ENCODE peak calls at places on chromosome 1, in five cellular contexts. F, C, I, Z and G are unnamed samples.
A peak's percentile ranks its signal among the peaks of the same experiment; 100 is the strongest.

GRCh38 chr1:94105957-94106529 is 14.9 kb downstream of the ABCA4 start:
- DNase-seq in I (no peak), F (no peak), Z (peak; percentile 61), C (no peak), G (no peak)

GRCh38 chr1:162663589-162664030 is 31.3 kb downstream of the DDR2 start:
- DNase-seq in F (no peak), I (no peak), Z (no peak), C (no peak), G (no peak)

GRCh38 chr1:184461321-184461720 is 74.5 kb downstream of the C1orf21 start:
- DNase-seq in Z (no peak), F (no peak), C (no peak), I (no peak), G (no peak)

GRCh38 chr1:38958967-38959366 is 17.3 kb upstream of the RHBDL2 start:
- DNase-seq in I (no peak), Z (no peak), F (no peak), C (no peak), G (no peak)

GRCh38 chr1:226643701-226644540 is 95.2 kb downstream of the ITPKB start:
- DNase-seq in I (peak; percentile 9), F (peak; percentile 49), Z (no peak), C (no peak), G (no peak)

GRCh38 chr1:34328281-34328680 is 151.6 kb downstream of the C1orf94 start:
- DNase-seq in C (no peak), Z (no peak), I (no peak), F (no peak), G (no peak)

GRCh38 chr1:147892731-147893214 is 9.8 kb upstream of the GJA8 start:
- DNase-seq in Z (peak; percentile 64), I (peak; percentile 49), C (no peak), F (peak; percentile 22), G (peak; percentile 21)

GRCh38 chr1:109546311-109547109 is 1.9 kb upstream of the GNAI3 start:
- DNase-seq in C (peak; percentile 91), I (peak; percentile 92), F (peak; percentile 92), Z (peak; percentile 79), G (peak; percentile 81)

GRCh38 chr1:99731384-99731783 is 35.1 kb downstream of the FRRS1 start:
- DNase-seq in F (no peak), Z (no peak), I (no peak), C (no peak), G (no peak)

GRCh38 chr1:63739452-63739851 is 34.4 kb upstream of the ROR1 start:
- DNase-seq in Z (no peak), C (no peak), I (no peak), F (no peak), G (no peak)

GRCh38 chr1:244705268-244706234 is 52.6 kb downstream of the DESI2 start:
- DNase-seq in Z (no peak), C (no peak), I (peak; percentile 17), F (no peak), G (no peak)

GRCh38 chr1:64915381-64916274 is 50.7 kb downstream of the JAK1 start:
- DNase-seq in I (peak; percentile 71), F (no peak), C (no peak), Z (no peak), G (no peak)

GRCh38 chr1:145545055-145545454 is 62.7 kb upstream of the GPR89A start:
- DNase-seq in F (no peak), I (no peak), Z (no peak), C (no peak), G (no peak)

GRCh38 chr1:89632213-89633102 is 462 bp upstream of the LRRC8C start:
- DNase-seq in F (peak; percentile 86), C (peak; percentile 90), I (peak; percentile 68), Z (peak; percentile 77), G (peak; percentile 92)

GRCh38 chr1:55380313-55380970 is 165.3 kb upstream of the USP24 start:
- DNase-seq in Z (no peak), F (no peak), C (peak; percentile 75), I (no peak), G (no peak)

DNA sequence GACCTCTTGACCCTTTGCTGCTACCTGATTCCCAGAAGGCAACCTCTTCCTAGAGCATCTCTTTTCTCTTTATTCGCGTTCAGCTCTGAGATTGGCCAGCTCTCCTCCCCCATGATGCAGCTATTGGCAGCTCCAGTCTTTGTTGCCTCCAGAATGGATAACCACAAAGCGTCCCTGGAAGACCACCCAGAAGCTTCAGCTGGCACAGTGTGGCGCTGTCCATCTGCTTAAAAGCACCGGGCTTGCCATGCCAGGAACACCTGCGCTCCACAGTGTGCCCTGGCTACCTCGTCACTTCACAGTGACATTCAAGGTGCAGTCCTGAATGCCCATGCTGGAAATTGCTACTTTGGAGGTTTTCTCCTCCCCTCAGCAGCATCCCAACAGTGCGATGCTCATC is 353.9 kb downstream of the LMO4 start:
- DNase-seq in I (no peak), Z (no peak), C (no peak), F (no peak), G (no peak)
- TF ChIP-seq CTCF in I (no peak), Z (no peak), C (no peak), F (no peak), G (no peak)

DNA sequence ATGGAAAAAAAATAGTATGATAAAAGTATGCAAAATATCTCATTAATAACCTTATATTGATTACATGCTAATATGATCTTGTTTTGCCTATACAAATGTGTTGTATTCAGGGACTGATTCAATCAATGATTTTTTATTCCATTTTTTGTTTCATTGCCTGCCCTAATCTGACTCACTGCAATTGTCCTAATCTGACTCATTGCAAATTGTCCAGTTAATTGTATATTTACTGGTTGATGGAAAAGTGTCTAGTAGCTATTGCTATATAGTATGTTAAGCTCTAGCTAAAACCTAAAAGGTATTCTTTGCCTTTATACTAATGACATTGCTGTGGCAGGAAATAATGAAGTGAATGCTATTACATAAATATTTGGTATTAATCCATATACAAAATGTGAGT is 728.9 kb upstream of the ZP4 start:
- DNase-seq in Z (no peak), F (no peak), C (no peak), I (no peak), G (no peak)
- H3K4me1 ChIP-seq in Z (peaks cover 4% of the 10 kb centered on the region), F (no peaks in the 10 kb centered on the region), C (no peaks in the 10 kb centered on the region), I (no peaks in the 10 kb centered on the region), G (no peaks in the 10 kb centered on the region)

DNA sequence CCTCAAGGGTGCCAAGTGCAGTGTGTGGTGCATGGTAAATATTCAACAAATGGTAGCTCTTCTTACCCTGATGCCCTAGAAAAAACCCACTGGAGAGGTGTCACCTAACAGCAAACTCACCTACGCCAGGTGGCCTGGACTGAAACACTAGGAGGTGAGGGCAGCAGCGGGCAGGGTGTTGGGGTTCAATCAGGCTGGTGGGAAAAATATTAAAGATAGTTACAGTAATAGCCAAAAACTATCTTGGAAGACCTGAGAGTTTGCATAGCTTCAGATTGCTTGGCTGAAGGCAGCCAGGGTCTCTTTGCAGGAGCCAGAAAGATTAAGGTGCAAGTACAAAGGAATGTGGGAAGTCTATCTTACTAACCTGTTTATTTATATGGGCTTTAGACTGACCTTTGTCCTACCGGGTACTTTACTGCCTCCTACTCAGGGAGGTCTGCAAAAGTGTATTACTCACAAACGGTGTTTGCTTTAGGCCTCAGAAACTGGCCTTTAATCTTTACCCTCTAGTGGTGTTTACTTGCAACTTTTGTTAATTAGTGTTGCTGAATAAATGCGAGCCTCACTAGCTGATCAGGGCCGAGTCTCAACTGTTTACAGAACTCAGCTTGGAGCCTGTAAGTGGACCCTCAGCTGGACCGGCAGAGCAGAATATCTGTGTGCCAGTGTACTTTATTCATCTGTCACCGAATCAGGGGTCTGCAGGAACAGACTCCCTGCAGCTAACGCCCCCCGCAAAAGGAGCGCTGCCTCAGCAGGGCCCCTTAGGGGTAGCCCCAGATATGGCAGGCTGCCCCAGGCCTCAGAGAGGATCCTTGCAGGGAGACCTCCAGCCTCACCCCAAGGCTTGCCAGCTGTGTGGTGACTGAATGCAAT is 63.9 kb downstream of the SYF2 start:
- DNase-seq in I (peak; percentile 28), Z (no peak), F (no peak), C (no peak), G (no peak)
- TF ChIP-seq CTCF in I (no peak), Z (no peak), F (no peak), C (no peak), G (no peak)

DNA sequence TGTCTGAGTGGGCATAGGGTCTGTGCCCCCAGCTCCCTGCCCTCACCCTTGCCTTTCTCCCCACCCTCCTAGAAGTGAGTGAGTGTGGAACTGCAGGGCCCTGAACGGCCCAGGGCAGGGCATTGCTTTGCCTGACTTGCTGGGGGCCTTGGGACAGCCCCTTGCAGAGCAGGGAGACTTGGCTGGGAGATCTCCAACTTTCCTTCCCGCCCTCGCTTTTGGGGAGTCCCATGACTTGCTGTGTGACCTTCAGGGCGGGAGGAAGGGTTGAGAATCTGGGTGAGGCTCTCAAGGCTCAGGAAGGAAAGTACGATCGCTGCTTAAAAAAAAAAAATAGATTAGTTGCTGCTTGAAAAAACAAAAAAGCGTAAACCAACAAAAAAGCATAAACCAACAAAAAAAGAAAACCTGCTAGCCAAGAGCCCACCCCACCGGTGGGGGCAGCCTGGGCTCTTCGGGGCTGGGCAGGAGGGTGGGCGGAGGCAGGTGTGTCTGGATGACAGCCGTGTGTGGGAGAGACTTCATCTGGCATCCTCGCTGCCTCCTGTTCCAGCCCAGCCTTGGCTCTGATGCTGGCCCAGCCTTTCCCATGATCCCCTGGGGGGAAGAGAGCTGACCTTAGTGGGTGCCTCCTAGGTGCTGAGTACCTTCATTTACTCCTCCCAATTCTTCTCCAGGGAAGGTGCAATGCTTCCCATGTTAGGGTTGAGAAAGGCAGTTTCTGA is 6.5 kb downstream of the NBL1 start:
- DNase-seq in C (no peak), I (no peak), Z (no peak), F (no peak), G (no peak)
- H3K4me1 ChIP-seq in C (peaks cover 40% of the 10 kb centered on the region), I (peaks cover 8% of the 10 kb centered on the region), Z (no peaks in the 10 kb centered on the region), F (peaks cover 24% of the 10 kb centered on the region), G (peaks cover 94% of the 10 kb centered on the region)

DNA sequence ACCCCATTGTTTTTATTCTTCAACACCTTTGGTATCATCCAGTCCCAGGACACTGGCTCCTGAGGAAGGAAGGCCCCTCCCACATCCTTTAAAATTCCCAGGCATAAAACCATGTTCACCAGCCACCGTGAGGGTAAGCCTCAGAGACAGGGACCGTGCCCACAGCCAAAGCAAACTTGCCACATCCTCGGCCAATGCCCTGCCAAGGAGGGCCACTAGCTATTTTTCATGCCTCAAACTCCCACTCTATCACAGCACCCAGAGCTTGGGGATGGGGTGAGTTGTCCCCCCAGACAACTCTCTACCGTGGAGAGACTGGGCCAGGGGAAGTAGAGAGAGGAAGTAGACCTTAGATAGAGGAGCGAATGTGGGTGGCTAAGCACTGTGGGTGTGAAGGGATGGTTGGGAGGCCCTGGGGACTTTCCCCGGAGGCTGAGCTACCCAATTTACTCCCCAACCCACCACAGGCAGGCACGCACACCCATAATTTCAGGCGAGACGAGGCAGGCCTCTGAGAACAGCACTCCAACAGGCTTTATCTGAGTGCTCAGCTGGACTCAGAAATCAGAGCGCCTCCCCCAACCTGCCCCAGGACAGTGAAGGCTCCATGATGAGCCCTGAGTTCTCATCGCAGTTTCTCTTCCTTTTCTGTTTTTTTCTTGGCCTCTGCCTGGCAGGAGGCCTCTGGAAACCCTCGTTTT is 15.9 kb upstream of the BTG2 start:
- DNase-seq in I (peak; percentile 50), Z (peak; percentile 99), C (no peak), F (peak; percentile 86), G (no peak)
- TF ChIP-seq CTCF in I (no peak), Z (peak; percentile 23), C (no peak), F (no peak), G (no peak)

DNA sequence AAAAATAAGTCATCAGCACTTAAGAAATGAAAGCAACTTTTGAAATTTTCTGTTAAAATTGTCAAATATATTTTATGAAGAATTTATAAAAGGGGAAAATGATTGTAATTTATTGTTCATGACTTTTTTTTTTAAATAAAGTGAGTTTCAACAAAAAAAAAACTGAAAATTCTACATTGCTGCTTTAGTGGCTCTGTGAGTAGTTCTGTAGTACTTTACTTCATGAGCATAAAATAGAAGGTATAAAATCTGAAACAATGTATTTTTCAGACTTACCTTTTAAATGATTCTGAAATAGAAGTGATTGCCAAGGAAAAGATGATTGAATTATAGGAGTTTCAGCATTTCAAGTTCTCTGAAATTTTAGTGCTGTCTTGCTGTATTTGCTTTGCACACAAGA is 13.8 kb downstream of the PDIK1L start:
- DNase-seq in C (no peak), I (no peak), Z (no peak), F (no peak), G (no peak)
- H3K4me1 ChIP-seq in C (no peaks in the 10 kb centered on the region), I (peaks cover 78% of the 10 kb centered on the region), Z (peaks cover 28% of the 10 kb centered on the region), F (peaks cover 27% of the 10 kb centered on the region), G (no peaks in the 10 kb centered on the region)

GRCh38 chr1:152182431-152182830 is 23.4 kb upstream of the RPTN start:
- DNase-seq in F (no peak), Z (peak; percentile 56), I (no peak), C (no peak), G (no peak)
- TF ChIP-seq CTCF in F (no peak), Z (peak; percentile 94), I (peak; percentile 23), C (peak; percentile 23), G (no peak)